ENCODE peak calls at places on chromosomes 6 and 20, in six cellular contexts. G, O, S, K, V and C are unnamed samples.

GRCh38 chr6:50361641-50362331 is 312.1 kb upstream of the DEFB112 start:
- DNase-seq in V (no peak), O (no peak), S (no peak), K (no peak), G (no peak), C (no peak)

GRCh38 chr6:140462495-140463311 is 1088.3 kb upstream of the CITED2 start:
- DNase-seq in S (no peak), V (no peak), G (no peak), K (peak), O (no peak), C (no peak)

GRCh38 chr6:164690241-164690640 is 619.2 kb downstream of the C6orf118 start:
- DNase-seq in O (no peak), G (no peak), V (no peak), S (no peak), K (no peak), C (no peak)

GRCh38 chr20:33915726-33916331 is 77.9 kb upstream of the RALY start:
- DNase-seq in V (peak), G (peak), K (no peak), O (no peak), S (no peak), C (peak)

GRCh38 chr6:163565140-163565539 is 150.6 kb downstream of the QKI start:
- DNase-seq in G (no peak), V (no peak), S (no peak), O (no peak), K (peak), C (no peak)

GRCh38 chr20:38460040-38460623 is 12.5 kb upstream of the RALGAPB start:
- DNase-seq in S (peak), G (no peak), V (no peak), K (peak), O (no peak), C (peak)

GRCh38 chr6:40011844-40012243 is 77.6 kb upstream of the MOCS1 start:
- DNase-seq in K (no peak), S (no peak), V (no peak), G (no peak), O (no peak), C (no peak)

GRCh38 chr6:118584906-118585305 is 36.8 kb downstream of the PLN start:
- DNase-seq in S (no peak), G (no peak), O (no peak), V (no peak), K (no peak), C (no peak)

GRCh38 chr20:24875078-24875477 is 74.0 kb upstream of the CST7 start:
- DNase-seq in K (no peak), S (no peak), O (no peak), G (no peak), V (no peak), C (no peak)

GRCh38 chr6:92887871-92888270 is 531.5 kb downstream of the EPHA7 start:
- DNase-seq in O (no peak), V (no peak), S (no peak), K (no peak), G (no peak), C (no peak)

GRCh38 chr6:1029196-1029595 is 282.7 kb upstream of the FOXQ1 start:
- DNase-seq in K (no peak), S (peak), O (no peak), G (no peak), V (no peak), C (no peak)

GRCh38 chr20:19758888-19759331 is 852 bp downstream of the RIN2 start:
- DNase-seq in V (peak), K (no peak), S (peak), G (peak), O (peak), C (no peak)

GRCh38 chr20:48635791-48636267 is 192.0 kb downstream of the PREX1 start:
- DNase-seq in K (peak), O (no peak), V (no peak), S (no peak), G (peak), C (peak)

GRCh38 chr6:18545726-18546125 is 158.6 kb downstream of the RNF144B start:
- DNase-seq in G (no peak), O (no peak), K (no peak), S (no peak), V (no peak), C (no peak)

GRCh38 chr6:85126448-85127178 is 323.3 kb upstream of the NT5E start:
- DNase-seq in K (peak), S (peak), G (peak), V (no peak), O (peak), C (peak)

GRCh38 chr6:169254456-169255316 is 1.0 kb upstream of the THBS2 start:
- DNase-seq in G (no peak), K (no peak), S (peak), O (no peak), V (no peak), C (no peak)

GRCh38 chr6:158009935-158010585 is 28.4 kb downstream of the SYNJ2 start:
- DNase-seq in V (no peak), O (no peak), G (peak), S (no peak), K (no peak), C (no peak)

GRCh38 chr6:121520337-121521163 is 85.1 kb downstream of the GJA1 start:
- DNase-seq in O (no peak), S (no peak), K (peak), V (no peak), G (no peak), C (no peak)

GRCh38 chr20:37777012-37777411 is 83.2 kb downstream of the CTNNBL1 start:
- DNase-seq in V (no peak), K (no peak), O (no peak), S (no peak), G (no peak), C (no peak)

GRCh38 chr6:87840324-87840723 is 138.3 kb upstream of the AKIRIN2 start:
- DNase-seq in G (no peak), O (no peak), K (no peak), V (no peak), S (no peak), C (no peak)

GRCh38 chr20:59938221-59938620 is 1.9 kb downstream of the PPP1R3D start:
- DNase-seq in V (no peak), K (peak), O (no peak), S (no peak), G (no peak), C (peak)

GRCh38 chr6:13992417-13993055 is 67.8 kb downstream of the RNF182 start:
- DNase-seq in V (no peak), S (no peak), O (no peak), K (peak), G (no peak), C (peak)

GRCh38 chr6:158060447-158061360 is 79.0 kb downstream of the SYNJ2 start:
- DNase-seq in K (peak), V (peak), S (peak), G (peak), O (peak), C (peak)

GRCh38 chr6:26445934-26446667 is 5.8 kb downstream of the BTN3A3 start:
- DNase-seq in S (no peak), V (no peak), O (no peak), G (no peak), K (no peak), C (no peak)

GRCh38 chr6:4910060-4910746 is 93.6 kb downstream of the RPP40 start:
- DNase-seq in G (no peak), K (no peak), O (no peak), S (no peak), V (no peak), C (no peak)

GRCh38 chr20:5745416-5745968 is 4.7 kb upstream of the SHLD1 start:
- DNase-seq in O (no peak), S (no peak), G (no peak), V (no peak), K (no peak), C (no peak)

GRCh38 chr20:5748246-5748645 is 2.0 kb upstream of the SHLD1 start:
- DNase-seq in O (no peak), S (no peak), K (no peak), G (no peak), V (no peak), C (no peak)

GRCh38 chr20:5751856-5752255 is 1.7 kb downstream of the SHLD1 start:
- DNase-seq in O (no peak), V (no peak), S (no peak), K (no peak), G (no peak), C (no peak)

GRCh38 chr20:5746064-5746463 is 4.1 kb upstream of the SHLD1 start:
- DNase-seq in O (no peak), S (no peak), V (no peak), K (no peak), G (no peak), C (no peak)

GRCh38 chr20:5749512-5750490 is at the start of gene SHLD1:
- DNase-seq in G (peak), K (peak), O (peak), S (peak), V (peak), C (peak)
- TF ChIP-seq POLR2A in G (no peak), K (peak), O (no peak), S (no peak), V (no peak), C (no peak)

DNA sequence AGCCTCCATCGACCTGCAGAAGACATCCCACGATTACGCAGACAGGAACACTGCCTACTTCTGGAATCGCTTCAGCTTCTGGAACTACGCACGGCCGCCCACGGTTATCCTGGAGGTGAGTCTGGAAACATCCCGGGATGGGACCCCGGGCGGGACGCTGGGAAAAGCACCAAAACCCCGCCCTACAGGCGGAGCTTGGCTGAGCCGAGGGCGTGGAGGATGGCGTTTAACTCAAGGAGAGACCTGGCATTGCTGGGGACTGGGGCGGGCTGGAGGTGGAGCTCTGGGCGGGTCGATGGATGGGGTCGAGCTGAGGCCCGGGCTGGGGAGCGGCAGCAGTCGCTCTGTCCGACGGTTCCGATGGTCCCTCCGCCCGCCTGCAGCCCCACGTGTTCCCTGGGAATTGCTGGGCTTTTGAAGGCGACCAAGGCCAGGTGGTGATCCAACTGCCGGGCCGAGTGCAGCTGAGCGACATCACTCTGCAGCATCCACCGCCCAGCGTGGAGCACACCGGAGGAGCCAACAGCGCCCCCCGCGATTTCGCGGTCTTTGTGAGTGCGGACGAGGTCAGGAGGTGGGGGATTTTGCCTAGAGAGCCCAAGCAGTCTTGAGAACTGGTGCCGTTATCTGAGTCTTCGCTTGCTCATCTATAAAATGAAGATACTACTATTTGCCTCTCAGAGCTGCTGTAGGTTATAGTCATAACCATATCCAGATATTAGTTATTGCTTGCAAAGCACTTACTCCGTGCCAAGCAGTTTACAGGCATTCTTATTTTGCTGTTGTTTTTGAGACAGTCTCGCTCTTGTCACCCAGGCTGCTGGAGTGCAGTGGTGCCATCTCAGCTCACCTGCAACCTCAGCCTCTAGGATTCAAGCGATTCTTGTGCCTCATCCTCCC is 3.8 kb downstream of the SPAG4 start:
- DNase-seq in V (peak), K (peak), O (peak), S (no peak), G (peak), C (no peak)
- TF ChIP-seq POLR2A in V (no peak), K (peak), O (peak), S (no peak), G (no peak), C (no peak)

GRCh38 chr6:109222848-109223247 is 127.5 kb downstream of the CEP57L1 start:
- DNase-seq in G (no peak), V (no peak), S (no peak), O (no peak), K (no peak), C (no peak)

GRCh38 chr6:109227646-109228045 is 132.3 kb downstream of the CEP57L1 start:
- DNase-seq in S (no peak), O (no peak), K (no peak), V (no peak), G (no peak), C (no peak)

GRCh38 chr6:109226353-109226752 is 131.0 kb downstream of the CEP57L1 start:
- DNase-seq in O (no peak), V (no peak), K (no peak), S (no peak), G (no peak), C (no peak)

GRCh38 chr6:109224107-109224875 is 129.0 kb downstream of the CEP57L1 start:
- DNase-seq in G (no peak), K (no peak), O (no peak), V (no peak), S (no peak), C (no peak)

GRCh38 chr6:109224994-109225393 is 129.7 kb downstream of the CEP57L1 start:
- DNase-seq in S (no peak), K (no peak), O (no peak), G (no peak), V (no peak), C (no peak)
- TF ChIP-seq POLR2A in S (no peak), K (no peak), O (no peak), G (no peak), V (no peak), C (no peak)

DNA sequence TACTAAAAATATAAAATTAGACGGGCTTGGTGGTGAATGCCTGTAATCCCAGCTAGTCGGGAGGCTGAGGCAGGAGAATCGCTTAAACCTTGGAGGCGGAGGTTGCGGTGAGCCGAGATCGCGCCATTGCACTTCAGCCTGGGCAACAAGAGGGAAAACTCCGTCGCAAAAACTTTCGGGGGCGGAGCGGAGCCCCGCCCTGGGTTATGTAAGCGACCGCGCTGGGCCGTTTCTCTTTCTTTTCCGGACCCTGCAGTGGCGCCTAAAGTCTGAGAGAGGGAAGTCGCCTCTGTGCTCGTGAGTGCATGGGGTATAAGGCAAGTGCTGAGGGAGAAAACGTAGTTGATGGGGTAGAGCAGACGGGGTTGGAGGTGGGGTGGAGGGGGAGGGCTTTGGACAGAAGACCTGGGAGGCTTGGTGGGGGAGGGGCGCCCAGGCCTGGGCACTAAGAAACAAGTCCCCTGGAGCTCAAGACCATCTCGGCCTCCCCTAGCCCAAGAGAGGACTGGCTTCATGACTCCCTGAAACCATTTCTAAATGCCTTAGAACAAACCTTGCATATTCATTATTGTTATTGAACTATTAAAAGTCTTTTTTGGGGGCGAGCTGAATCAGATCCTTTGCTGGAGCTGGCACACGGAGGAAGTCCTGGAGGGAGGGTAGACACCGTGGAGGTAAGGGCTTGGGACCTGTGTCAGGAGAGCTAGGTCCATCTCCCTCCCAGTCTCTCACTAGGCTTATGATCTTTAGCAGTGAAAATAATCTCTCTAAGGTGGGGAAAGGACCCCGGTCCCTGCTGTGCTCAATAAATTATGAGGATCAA is 2.7 kb upstream of the MICA start:
- DNase-seq in S (peak), V (peak), G (peak), K (peak), O (peak), C (no peak)
- TF ChIP-seq POLR2A in S (no peak), V (peak), G (peak), K (no peak), O (peak), C (peak)

GRCh38 chr6:153065222-153065621 is 62.7 kb upstream of the MTRF1L start:
- DNase-seq in S (no peak), V (no peak), O (no peak), K (no peak), G (no peak), C (no peak)
- TF ChIP-seq POLR2A in S (no peak), V (no peak), O (no peak), K (no peak), G (no peak), C (no peak)

GRCh38 chr6:28082939-28083338 is 2.6 kb downstream of the ZNF165 start:
- DNase-seq in S (no peak), O (no peak), K (no peak), G (no peak), V (no peak), C (no peak)

GRCh38 chr6:28081486-28081751 is 1.1 kb downstream of the ZNF165 start:
- DNase-seq in K (no peak), G (no peak), O (no peak), S (no peak), V (no peak), C (no peak)

GRCh38 chr6:28078050-28078449 is 2.3 kb upstream of the ZNF165 start:
- DNase-seq in S (no peak), V (no peak), G (no peak), O (no peak), K (no peak), C (no peak)

GRCh38 chr6:28080631-28081485 is 490 bp downstream of the ZNF165 start:
- DNase-seq in O (peak), S (peak), K (peak), V (peak), G (peak), C (peak)

DNA sequence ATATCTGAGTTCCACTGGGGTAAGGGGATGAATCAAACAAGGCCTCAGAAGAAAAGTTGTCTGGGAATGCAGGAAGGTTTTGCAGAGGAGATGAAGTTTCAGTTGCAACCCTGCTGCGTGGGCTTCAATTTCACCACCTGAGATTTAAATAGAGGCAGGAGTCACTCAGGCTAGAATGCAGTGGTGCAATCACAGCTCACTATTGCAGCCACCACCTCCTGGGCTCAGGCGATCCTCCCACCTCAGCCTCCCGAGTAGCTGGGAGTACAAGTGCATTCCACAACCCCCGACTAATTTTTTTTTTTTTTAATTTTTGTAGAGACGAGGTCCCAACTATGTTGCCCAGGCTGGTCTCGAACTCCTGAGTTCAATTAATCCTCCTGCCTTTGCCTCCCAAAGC is 1.5 kb upstream of the ZNF165 start:
- DNase-seq in O (no peak), G (no peak), S (no peak), K (no peak), V (no peak), C (no peak)
- TF ChIP-seq POLR2A in O (no peak), G (no peak), S (no peak), K (no peak), V (no peak), C (no peak)